ENCODE peak calls at places on chromosomes 1 and 21, in ten cellular contexts. One of them, this sample, is unnamed.

GRCh38 chr1:246428542-246429308 is 78.4 kb downstream of the SMYD3 start:
- DNase-seq in brain microvascular endothelial cell: peak; percentile 93
- DNase-seq in kidney epithelial cell: peak; percentile 74
- DNase-seq in fibroblast of lung: peak; percentile 92
- DNase-seq in mammary epithelial cell: peak; percentile 98
- DNase-seq in lower lobe of right lung: no peak
- DNase-seq in left ventricle myocardium inferior: no peak
- DNase-seq in SJSA1: peak; percentile 91
- DNase-seq in gastrocnemius medialis: no peak
- DNase-seq in tibial artery: no peak
- DNase-seq in this sample: no peak

GRCh38 chr1:160096491-160097116 is 1.8 kb downstream of the IGSF8 start:
- DNase-seq in brain microvascular endothelial cell: no peak
- DNase-seq in kidney epithelial cell: no peak
- DNase-seq in fibroblast of lung: peak; percentile 37
- DNase-seq in mammary epithelial cell: peak; percentile 78
- DNase-seq in lower lobe of right lung: no peak
- DNase-seq in left ventricle myocardium inferior: no peak
- DNase-seq in SJSA1: no peak
- DNase-seq in gastrocnemius medialis: peak; percentile 78
- DNase-seq in tibial artery: peak; percentile 77
- DNase-seq in this sample: no peak

GRCh38 chr1:165162671-165163241 is 193.8 kb downstream of the LMX1A start:
- DNase-seq in brain microvascular endothelial cell: no peak
- DNase-seq in kidney epithelial cell: no peak
- DNase-seq in fibroblast of lung: no peak
- DNase-seq in mammary epithelial cell: peak; percentile 93
- DNase-seq in lower lobe of right lung: no peak
- DNase-seq in left ventricle myocardium inferior: no peak
- DNase-seq in SJSA1: no peak
- DNase-seq in gastrocnemius medialis: peak; percentile 41
- DNase-seq in tibial artery: no peak
- DNase-seq in this sample: no peak

GRCh38 chr1:182388392-182389134 is 3.0 kb downstream of the GLUL start:
- DNase-seq in brain microvascular endothelial cell: no peak
- DNase-seq in kidney epithelial cell: no peak
- DNase-seq in fibroblast of lung: no peak
- DNase-seq in mammary epithelial cell: no peak
- DNase-seq in lower lobe of right lung: no peak
- DNase-seq in left ventricle myocardium inferior: no peak
- DNase-seq in SJSA1: no peak
- DNase-seq in gastrocnemius medialis: no peak
- DNase-seq in tibial artery: no peak
- DNase-seq in this sample: no peak

GRCh38 chr1:180912211-180912800 is 391 bp upstream of the KIAA1614 start:
- DNase-seq in brain microvascular endothelial cell: no peak
- DNase-seq in kidney epithelial cell: no peak
- DNase-seq in fibroblast of lung: peak; percentile 54
- DNase-seq in mammary epithelial cell: no peak
- DNase-seq in lower lobe of right lung: no peak
- DNase-seq in left ventricle myocardium inferior: no peak
- DNase-seq in SJSA1: peak; percentile 56
- DNase-seq in gastrocnemius medialis: no peak
- DNase-seq in tibial artery: peak; percentile 30
- DNase-seq in this sample: no peak

GRCh38 chr1:110106013-110106941 is 6.0 kb upstream of the UBL4B start:
- DNase-seq in brain microvascular endothelial cell: peak; percentile 53
- DNase-seq in kidney epithelial cell: peak; percentile 35
- DNase-seq in fibroblast of lung: peak; percentile 67
- DNase-seq in mammary epithelial cell: peak; percentile 36
- DNase-seq in lower lobe of right lung: peak; percentile 69
- DNase-seq in left ventricle myocardium inferior: peak; percentile 54
- DNase-seq in SJSA1: peak; percentile 70
- DNase-seq in gastrocnemius medialis: peak; percentile 55
- DNase-seq in tibial artery: peak; percentile 59
- DNase-seq in this sample: peak; percentile 74

GRCh38 chr21:38852708-38853107 is 47.0 kb downstream of the ETS2 start:
- DNase-seq in brain microvascular endothelial cell: no peak
- DNase-seq in kidney epithelial cell: no peak
- DNase-seq in fibroblast of lung: no peak
- DNase-seq in mammary epithelial cell: no peak
- DNase-seq in lower lobe of right lung: no peak
- DNase-seq in left ventricle myocardium inferior: no peak
- DNase-seq in SJSA1: no peak
- DNase-seq in gastrocnemius medialis: no peak
- DNase-seq in tibial artery: no peak
- DNase-seq in this sample: no peak

GRCh38 chr21:42656872-42657271 is 3.5 kb downstream of the PDE9A start:
- DNase-seq in brain microvascular endothelial cell: no peak
- DNase-seq in kidney epithelial cell: no peak
- DNase-seq in fibroblast of lung: no peak
- DNase-seq in mammary epithelial cell: no peak
- DNase-seq in lower lobe of right lung: no peak
- DNase-seq in left ventricle myocardium inferior: no peak
- DNase-seq in SJSA1: no peak
- DNase-seq in gastrocnemius medialis: no peak
- DNase-seq in tibial artery: no peak
- DNase-seq in this sample: no peak

GRCh38 chr1:25543425-25544242 is at the start of gene LDLRAP1:
- DNase-seq in brain microvascular endothelial cell: peak; percentile 25
- DNase-seq in kidney epithelial cell: no peak
- DNase-seq in fibroblast of lung: peak; percentile 66
- DNase-seq in mammary epithelial cell: peak; percentile 70
- DNase-seq in lower lobe of right lung: peak; percentile 83
- DNase-seq in left ventricle myocardium inferior: peak; percentile 78
- DNase-seq in SJSA1: peak; percentile 74
- DNase-seq in gastrocnemius medialis: peak; percentile 68
- DNase-seq in tibial artery: peak; percentile 62
- DNase-seq in this sample: peak; percentile 80

GRCh38 chr1:61085191-61086086 is 3.1 kb downstream of the NFIA start:
- DNase-seq in brain microvascular endothelial cell: no peak
- DNase-seq in kidney epithelial cell: no peak
- DNase-seq in fibroblast of lung: no peak
- DNase-seq in mammary epithelial cell: no peak
- DNase-seq in lower lobe of right lung: no peak
- DNase-seq in left ventricle myocardium inferior: no peak
- DNase-seq in SJSA1: no peak
- DNase-seq in gastrocnemius medialis: no peak
- DNase-seq in tibial artery: no peak
- DNase-seq in this sample: no peak

GRCh38 chr1:54499097-54500029 is 48.7 kb upstream of the ACOT11 start:
- DNase-seq in brain microvascular endothelial cell: peak; percentile 17
- DNase-seq in kidney epithelial cell: no peak
- DNase-seq in fibroblast of lung: peak; percentile 33
- DNase-seq in mammary epithelial cell: peak; percentile 12
- DNase-seq in lower lobe of right lung: no peak
- DNase-seq in left ventricle myocardium inferior: no peak
- DNase-seq in SJSA1: no peak
- DNase-seq in gastrocnemius medialis: no peak
- DNase-seq in tibial artery: no peak
- DNase-seq in this sample: no peak

GRCh38 chr1:194755241-194755953 is 1569.0 kb upstream of the B3GALT2 start:
- DNase-seq in brain microvascular endothelial cell: no peak
- DNase-seq in kidney epithelial cell: no peak
- DNase-seq in fibroblast of lung: peak; percentile 48
- DNase-seq in mammary epithelial cell: no peak
- DNase-seq in lower lobe of right lung: no peak
- DNase-seq in left ventricle myocardium inferior: no peak
- DNase-seq in SJSA1: no peak
- DNase-seq in gastrocnemius medialis: no peak
- DNase-seq in tibial artery: no peak
- DNase-seq in this sample: no peak

GRCh38 chr1:161787355-161787754 is 21.2 kb downstream of the ATF6 start:
- DNase-seq in brain microvascular endothelial cell: no peak
- DNase-seq in kidney epithelial cell: no peak
- DNase-seq in fibroblast of lung: no peak
- DNase-seq in mammary epithelial cell: no peak
- DNase-seq in lower lobe of right lung: no peak
- DNase-seq in left ventricle myocardium inferior: no peak
- DNase-seq in SJSA1: no peak
- DNase-seq in gastrocnemius medialis: no peak
- DNase-seq in tibial artery: no peak
- DNase-seq in this sample: no peak

GRCh38 chr1:91189096-91189495 is 167.3 kb upstream of the ZNF644 start:
- DNase-seq in brain microvascular endothelial cell: no peak
- DNase-seq in kidney epithelial cell: no peak
- DNase-seq in fibroblast of lung: no peak
- DNase-seq in mammary epithelial cell: no peak
- DNase-seq in lower lobe of right lung: no peak
- DNase-seq in left ventricle myocardium inferior: no peak
- DNase-seq in SJSA1: no peak
- DNase-seq in gastrocnemius medialis: no peak
- DNase-seq in tibial artery: no peak
- DNase-seq in this sample: no peak

GRCh38 chr1:87200875-87201638 is 127.6 kb upstream of the LMO4 start:
- DNase-seq in brain microvascular endothelial cell: no peak
- DNase-seq in kidney epithelial cell: no peak
- DNase-seq in fibroblast of lung: no peak
- DNase-seq in mammary epithelial cell: no peak
- DNase-seq in lower lobe of right lung: no peak
- DNase-seq in left ventricle myocardium inferior: no peak
- DNase-seq in SJSA1: no peak
- DNase-seq in gastrocnemius medialis: no peak
- DNase-seq in tibial artery: no peak
- DNase-seq in this sample: peak; percentile 50

GRCh38 chr1:8540266-8540926 is 222.5 kb downstream of the SLC45A1 start:
- DNase-seq in brain microvascular endothelial cell: no peak
- DNase-seq in kidney epithelial cell: peak; percentile 42
- DNase-seq in fibroblast of lung: peak; percentile 85
- DNase-seq in mammary epithelial cell: peak; percentile 88
- DNase-seq in lower lobe of right lung: no peak
- DNase-seq in left ventricle myocardium inferior: no peak
- DNase-seq in SJSA1: no peak
- DNase-seq in gastrocnemius medialis: no peak
- DNase-seq in tibial artery: no peak
- DNase-seq in this sample: no peak
- H3K36me3 ChIP-seq in brain microvascular endothelial cell: no peaks in the 10 kb centered on the region
- H3K36me3 ChIP-seq in kidney epithelial cell: no peaks in the 10 kb centered on the region
- H3K36me3 ChIP-seq in fibroblast of lung: no peaks in the 10 kb centered on the region
- H3K36me3 ChIP-seq in mammary epithelial cell: no peaks in the 10 kb centered on the region
- H3K36me3 ChIP-seq in lower lobe of right lung: peaks cover 16% of the 10 kb centered on the region
- H3K36me3 ChIP-seq in left ventricle myocardium inferior: peaks cover 5% of the 10 kb centered on the region
- H3K36me3 ChIP-seq in SJSA1: no peaks in the 10 kb centered on the region
- H3K36me3 ChIP-seq in gastrocnemius medialis: no peaks in the 10 kb centered on the region
- H3K36me3 ChIP-seq in tibial artery: no peaks in the 10 kb centered on the region
- H3K36me3 ChIP-seq in this sample: no peaks in the 10 kb centered on the region

GRCh38 chr1:1380860-1381259 is 5.9 kb upstream of the AURKAIP1 start:
- DNase-seq in brain microvascular endothelial cell: no peak
- DNase-seq in kidney epithelial cell: no peak
- DNase-seq in fibroblast of lung: no peak
- DNase-seq in mammary epithelial cell: no peak
- DNase-seq in lower lobe of right lung: no peak
- DNase-seq in left ventricle myocardium inferior: no peak
- DNase-seq in SJSA1: no peak
- DNase-seq in gastrocnemius medialis: no peak
- DNase-seq in tibial artery: no peak
- DNase-seq in this sample: peak; percentile 53
- H3K36me3 ChIP-seq in brain microvascular endothelial cell: peaks cover 10% of the 10 kb centered on the region
- H3K36me3 ChIP-seq in kidney epithelial cell: peaks cover 1% of the 10 kb centered on the region
- H3K36me3 ChIP-seq in fibroblast of lung: peaks cover 5% of the 10 kb centered on the region
- H3K36me3 ChIP-seq in mammary epithelial cell: no peaks in the 10 kb centered on the region
- H3K36me3 ChIP-seq in lower lobe of right lung: peaks cover 25% of the 10 kb centered on the region
- H3K36me3 ChIP-seq in left ventricle myocardium inferior: peaks cover 11% of the 10 kb centered on the region
- H3K36me3 ChIP-seq in SJSA1: peaks cover 30% of the 10 kb centered on the region
- H3K36me3 ChIP-seq in gastrocnemius medialis: peaks cover 3% of the 10 kb centered on the region
- H3K36me3 ChIP-seq in tibial artery: peaks cover 27% of the 10 kb centered on the region
- H3K36me3 ChIP-seq in this sample: peaks cover 1% of the 10 kb centered on the region

GRCh38 chr1:46458846-46459245 is 30.8 kb upstream of the DMBX1 start:
- DNase-seq in brain microvascular endothelial cell: no peak
- DNase-seq in kidney epithelial cell: no peak
- DNase-seq in fibroblast of lung: no peak
- DNase-seq in mammary epithelial cell: no peak
- DNase-seq in lower lobe of right lung: no peak
- DNase-seq in left ventricle myocardium inferior: no peak
- DNase-seq in SJSA1: no peak
- DNase-seq in gastrocnemius medialis: no peak
- DNase-seq in tibial artery: no peak
- DNase-seq in this sample: no peak

GRCh38 chr1:46456411-46456963 is 33.1 kb upstream of the DMBX1 start:
- DNase-seq in brain microvascular endothelial cell: no peak
- DNase-seq in kidney epithelial cell: no peak
- DNase-seq in fibroblast of lung: peak; percentile 21
- DNase-seq in mammary epithelial cell: no peak
- DNase-seq in lower lobe of right lung: no peak
- DNase-seq in left ventricle myocardium inferior: no peak
- DNase-seq in SJSA1: no peak
- DNase-seq in gastrocnemius medialis: no peak
- DNase-seq in tibial artery: no peak
- DNase-seq in this sample: no peak

GRCh38 chr1:46457178-46457577 is 32.5 kb upstream of the DMBX1 start:
- DNase-seq in brain microvascular endothelial cell: no peak
- DNase-seq in kidney epithelial cell: no peak
- DNase-seq in fibroblast of lung: no peak
- DNase-seq in mammary epithelial cell: no peak
- DNase-seq in lower lobe of right lung: no peak
- DNase-seq in left ventricle myocardium inferior: no peak
- DNase-seq in SJSA1: no peak
- DNase-seq in gastrocnemius medialis: no peak
- DNase-seq in tibial artery: no peak
- DNase-seq in this sample: no peak

GRCh38 chr1:46459315-46459714 is 30.3 kb upstream of the DMBX1 start:
- DNase-seq in brain microvascular endothelial cell: no peak
- DNase-seq in kidney epithelial cell: no peak
- DNase-seq in fibroblast of lung: no peak
- DNase-seq in mammary epithelial cell: no peak
- DNase-seq in lower lobe of right lung: no peak
- DNase-seq in left ventricle myocardium inferior: no peak
- DNase-seq in SJSA1: no peak
- DNase-seq in gastrocnemius medialis: no peak
- DNase-seq in tibial artery: no peak
- DNase-seq in this sample: no peak

DNA sequence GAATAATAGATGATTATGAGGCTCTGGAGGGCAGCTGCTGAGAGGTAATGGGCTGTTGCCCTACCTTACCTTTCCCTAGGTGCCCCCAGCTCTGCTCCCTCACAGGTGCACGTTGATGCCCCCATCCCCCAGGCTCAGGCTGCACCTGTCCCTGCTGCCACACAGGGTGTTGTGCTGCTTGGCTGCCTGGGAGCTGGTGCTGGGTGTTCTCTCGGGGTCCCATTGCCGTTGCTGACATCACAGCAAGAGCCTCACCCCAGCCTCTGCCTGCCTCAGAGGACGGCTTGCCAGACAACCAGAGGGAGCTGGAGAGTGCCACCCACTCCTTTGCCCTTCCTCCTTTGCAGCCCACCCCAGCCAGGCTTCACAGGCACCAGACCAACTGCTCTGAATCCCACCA is 31.4 kb upstream of the DMBX1 start:
- DNase-seq in brain microvascular endothelial cell: no peak
- DNase-seq in kidney epithelial cell: no peak
- DNase-seq in fibroblast of lung: no peak
- DNase-seq in mammary epithelial cell: no peak
- DNase-seq in lower lobe of right lung: no peak
- DNase-seq in left ventricle myocardium inferior: no peak
- DNase-seq in SJSA1: no peak
- DNase-seq in gastrocnemius medialis: no peak
- DNase-seq in tibial artery: no peak
- DNase-seq in this sample: no peak
- H3K36me3 ChIP-seq in brain microvascular endothelial cell: no peaks in the 10 kb centered on the region
- H3K36me3 ChIP-seq in kidney epithelial cell: no peaks in the 10 kb centered on the region
- H3K36me3 ChIP-seq in fibroblast of lung: no peaks in the 10 kb centered on the region
- H3K36me3 ChIP-seq in mammary epithelial cell: no peaks in the 10 kb centered on the region
- H3K36me3 ChIP-seq in lower lobe of right lung: no peaks in the 10 kb centered on the region
- H3K36me3 ChIP-seq in left ventricle myocardium inferior: no peaks in the 10 kb centered on the region
- H3K36me3 ChIP-seq in SJSA1: no peaks in the 10 kb centered on the region
- H3K36me3 ChIP-seq in gastrocnemius medialis: no peaks in the 10 kb centered on the region
- H3K36me3 ChIP-seq in tibial artery: no peaks in the 10 kb centered on the region
- H3K36me3 ChIP-seq in this sample: no peaks in the 10 kb centered on the region

GRCh38 chr1:185337221-185337620 is 20.2 kb upstream of the IVNS1ABP start:
- DNase-seq in brain microvascular endothelial cell: peak; percentile 34
- DNase-seq in kidney epithelial cell: no peak
- DNase-seq in fibroblast of lung: no peak
- DNase-seq in mammary epithelial cell: peak; percentile 12
- DNase-seq in lower lobe of right lung: no peak
- DNase-seq in left ventricle myocardium inferior: no peak
- DNase-seq in SJSA1: no peak
- DNase-seq in gastrocnemius medialis: no peak
- DNase-seq in tibial artery: no peak
- DNase-seq in this sample: no peak
- H3K36me3 ChIP-seq in brain microvascular endothelial cell: no peaks in the 10 kb centered on the region
- H3K36me3 ChIP-seq in kidney epithelial cell: no peaks in the 10 kb centered on the region
- H3K36me3 ChIP-seq in fibroblast of lung: no peaks in the 10 kb centered on the region
- H3K36me3 ChIP-seq in mammary epithelial cell: no peaks in the 10 kb centered on the region
- H3K36me3 ChIP-seq in lower lobe of right lung: no peaks in the 10 kb centered on the region
- H3K36me3 ChIP-seq in left ventricle myocardium inferior: no peaks in the 10 kb centered on the region
- H3K36me3 ChIP-seq in SJSA1: no peaks in the 10 kb centered on the region
- H3K36me3 ChIP-seq in gastrocnemius medialis: no peaks in the 10 kb centered on the region
- H3K36me3 ChIP-seq in tibial artery: no peaks in the 10 kb centered on the region
- H3K36me3 ChIP-seq in this sample: no peaks in the 10 kb centered on the region

This sample was measured in mucosa of descending colon.